ENCODE peak calls at places on chromosomes 13 and 19, in four cellular contexts. T is ascending aorta; D is effector memory CD4-positive, alpha-beta T cell; G is right cardiac atrium. O is an unnamed sample.

GRCh38 chr19:20078696-20079095 is 896 bp downstream of the ZNF90 start:
- DNase-seq in T (no peak), D (no peak), G (peak; percentile 68), O (no peak)

GRCh38 chr13:97659602-97660001 is 225.6 kb downstream of the RAP2A start:
- DNase-seq in T (no peak), D (no peak), G (no peak), O (no peak)

GRCh38 chr13:103066991-103067390 is 774 bp upstream of the SLC10A2 start:
- DNase-seq in T (no peak), D (no peak), G (no peak), O (no peak)

GRCh38 chr13:21825801-21826200 is 154.9 kb downstream of the FGF9 start:
- DNase-seq in T (no peak), D (no peak), G (no peak), O (no peak)

GRCh38 chr19:38870612-38871011 is 7.5 kb downstream of the RINL start:
- DNase-seq in T (no peak), D (no peak), G (no peak), O (no peak)

GRCh38 chr19:38653028-38653571 is 5.7 kb downstream of the ACTN4 start:
- DNase-seq in T (no peak), D (no peak), G (peak; percentile 68), O (no peak)

GRCh38 chr13:45167611-45168554 is 33.0 kb downstream of the KCTD4 start:
- DNase-seq in T (no peak), D (no peak), G (no peak), O (no peak)

GRCh38 chr19:34589730-34590129 is 87.2 kb downstream of the SCGB2B2 start:
- DNase-seq in T (no peak), D (no peak), G (no peak), O (no peak)

GRCh38 chr13:67827992-67828391 is 597.9 kb upstream of the PCDH9 start:
- DNase-seq in T (no peak), D (no peak), G (no peak), O (no peak)

GRCh38 chr19:8392017-8392591 is 1.9 kb downstream of the RAB11B start:
- DNase-seq in T (no peak), D (no peak), G (no peak), O (no peak)

GRCh38 chr13:82010780-82011179 is 1669.9 kb upstream of the SPRY2 start:
- DNase-seq in T (no peak), D (no peak), G (no peak), O (no peak)

GRCh38 chr13:114126789-114127472 is 5.5 kb downstream of the RASA3 start:
- DNase-seq in T (no peak), D (no peak), G (no peak), O (no peak)

GRCh38 chr19:848457-848921 is 3.6 kb upstream of the ELANE start:
- DNase-seq in T (no peak), D (no peak), G (peak; percentile 80), O (no peak)

GRCh38 chr19:35162471-35163326 is 8.2 kb downstream of the FXYD5 start:
- DNase-seq in T (no peak), D (no peak), G (no peak), O (no peak)

GRCh38 chr13:114237415-114238112 is 2.9 kb downstream of the CDC16 start:
- DNase-seq in T (no peak), D (no peak), G (no peak), O (no peak)

GRCh38 chr13:74794147-74794546 is 659.9 kb upstream of the KLF12 start:
- DNase-seq in T (no peak), D (no peak), G (no peak), O (no peak)

GRCh38 chr13:101291216-101291615 is 125.1 kb downstream of the NALCN start:
- DNase-seq in T (no peak), D (no peak), G (no peak), O (no peak)

GRCh38 chr13:47893527-47893926 is 107.5 kb downstream of the SUCLA2 start:
- DNase-seq in T (no peak), D (no peak), G (no peak), O (no peak)

GRCh38 chr13:68078457-68078856 is 848.3 kb upstream of the PCDH9 start:
- DNase-seq in T (no peak), D (no peak), G (no peak), O (no peak)

GRCh38 chr19:17554968-17555479 is 425 bp upstream of the COLGALT1 start:
- DNase-seq in T (no peak), D (no peak), G (no peak), O (no peak)

GRCh38 chr19:17550076-17550667 is 5.3 kb upstream of the COLGALT1 start:
- DNase-seq in T (no peak), D (no peak), G (no peak), O (no peak)

GRCh38 chr19:17555480-17555928 is at the start of gene COLGALT1:
- DNase-seq in T (peak; percentile 95), D (peak; percentile 93), G (peak; percentile 99), O (peak; percentile 98)

GRCh38 chr19:17555929-17556813 is 722 bp downstream of the COLGALT1 start:
- DNase-seq in T (no peak), D (no peak), G (peak; percentile 87), O (peak; percentile 16)

DNA sequence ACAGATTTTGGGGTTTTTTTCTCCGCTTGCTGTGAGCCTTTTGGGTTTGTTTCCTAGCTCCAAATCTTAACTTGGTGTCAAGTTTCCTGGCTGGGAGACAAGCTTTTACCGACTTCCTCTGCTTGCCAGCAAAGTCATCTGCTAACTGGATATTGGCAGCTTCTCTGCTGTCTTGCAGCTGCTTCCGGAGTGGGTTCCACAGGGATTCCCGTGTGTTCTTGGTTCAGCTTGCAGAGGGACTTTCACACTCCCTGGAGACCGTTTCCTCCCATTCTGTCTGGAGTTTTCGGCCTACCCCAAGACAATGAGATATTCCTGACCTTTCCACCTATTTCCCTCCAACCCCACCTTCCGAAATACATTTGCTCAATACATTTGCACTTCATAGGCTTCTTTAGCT is 2.2 kb upstream of the COLGALT1 start:
- DNase-seq in T (no peak), D (no peak), G (peak; percentile 73), O (no peak)
- H3K27ac ChIP-seq in T (no peak overlapping the region), D (no peak overlapping the region), G (peak overlapping the region; percentile 42), O (no peak overlapping the region)

GRCh38 chr13:54029720-54030119 is 1001.1 kb downstream of the OLFM4 start:
- DNase-seq in T (no peak), D (no peak), G (no peak), O (no peak)
- H3K4me1 ChIP-seq in T (no peaks in the 10 kb centered on the region), D (no peaks in the 10 kb centered on the region), G (no peaks in the 10 kb centered on the region), O (no peaks in the 10 kb centered on the region)

DNA sequence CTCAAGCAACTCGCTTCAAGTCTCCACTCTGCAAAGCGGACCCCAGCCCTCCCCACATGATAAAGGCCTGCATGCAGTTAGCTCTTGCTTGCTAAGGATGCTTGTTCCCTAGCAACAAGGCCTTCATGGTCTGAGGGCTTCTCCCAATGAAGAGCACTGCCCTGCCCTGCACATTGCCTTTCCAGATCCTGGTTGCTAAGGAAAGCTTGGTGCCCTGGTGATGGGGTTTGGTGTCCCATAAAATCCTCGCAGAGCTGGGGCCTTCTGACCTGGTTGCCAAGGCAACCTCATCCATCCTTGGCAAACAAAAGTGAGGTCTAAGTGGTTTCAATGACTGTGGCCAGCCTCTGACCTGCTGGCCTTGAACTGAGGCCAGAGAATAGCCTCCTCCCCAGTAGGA is 5.9 kb downstream of the DBP start:
- DNase-seq in T (no peak), D (no peak), G (no peak), O (no peak)
- H3K27ac ChIP-seq in T (peak overlapping the region; percentile 79), D (no peak overlapping the region), G (peak overlapping the region; percentile 86), O (no peak overlapping the region)

DNA sequence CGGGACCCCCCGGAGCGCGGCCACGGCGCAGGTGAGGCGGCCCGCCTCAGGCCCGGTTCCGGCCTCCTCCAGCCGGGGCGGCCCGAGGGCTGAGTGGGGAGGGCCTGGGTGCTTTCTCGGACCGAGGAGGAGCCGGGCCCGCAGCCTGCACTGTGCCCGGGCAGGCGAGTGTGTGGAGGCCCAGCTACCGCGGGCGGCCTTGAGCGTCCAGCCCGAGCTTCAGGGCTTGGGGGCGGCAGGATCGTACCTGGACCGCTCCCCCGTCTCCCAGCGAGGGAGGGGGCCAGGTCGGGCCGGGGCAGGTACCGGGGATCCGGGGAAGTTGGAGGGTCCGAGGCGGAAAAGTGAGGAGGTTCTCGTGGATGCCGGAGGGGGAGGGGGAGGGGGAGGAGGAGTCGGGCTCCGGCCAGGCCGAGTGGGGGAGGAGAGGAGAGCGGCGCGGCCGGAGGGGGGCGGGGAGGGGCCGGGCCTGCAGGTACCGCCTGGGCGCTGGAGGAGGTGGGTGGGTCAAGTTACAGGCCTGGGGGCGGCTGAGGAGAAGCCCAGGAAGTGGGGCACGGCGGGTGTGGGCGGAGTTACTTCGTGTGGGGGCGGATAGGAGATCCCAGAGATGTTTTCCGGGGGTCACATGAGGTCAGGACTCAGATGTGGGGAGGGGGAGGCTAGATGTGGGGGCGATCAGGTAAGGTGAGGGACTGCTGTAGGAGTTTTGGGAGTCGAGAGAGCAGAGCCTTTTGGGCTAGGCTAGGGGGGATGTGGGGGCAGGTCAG is 545 bp downstream of the NACC1 start:
- DNase-seq in T (no peak), D (no peak), G (peak; percentile 79), O (no peak)
- H3K4me1 ChIP-seq in T (peaks cover 5% of the 10 kb centered on the region), D (peaks cover 36% of the 10 kb centered on the region), G (peaks cover 14% of the 10 kb centered on the region), O (peaks cover 35% of the 10 kb centered on the region)

GRCh38 chr13:51148952-51149573 is 38.0 kb upstream of the C13orf42 start:
- DNase-seq in T (no peak), D (no peak), G (no peak), O (no peak)
- H3K27ac ChIP-seq in T (no peak overlapping the region), D (no peak overlapping the region), G (no peak overlapping the region), O (no peak overlapping the region)

GRCh38 chr13:77325371-77325941 is 1.4 kb downstream of the MYCBP2 start:
- DNase-seq in T (no peak), D (no peak), G (no peak), O (no peak)
- H3K4me1 ChIP-seq in T (no peaks in the 10 kb centered on the region), D (peaks cover 44% of the 10 kb centered on the region), G (peaks cover 5% of the 10 kb centered on the region), O (peaks cover 69% of the 10 kb centered on the region)

DNA sequence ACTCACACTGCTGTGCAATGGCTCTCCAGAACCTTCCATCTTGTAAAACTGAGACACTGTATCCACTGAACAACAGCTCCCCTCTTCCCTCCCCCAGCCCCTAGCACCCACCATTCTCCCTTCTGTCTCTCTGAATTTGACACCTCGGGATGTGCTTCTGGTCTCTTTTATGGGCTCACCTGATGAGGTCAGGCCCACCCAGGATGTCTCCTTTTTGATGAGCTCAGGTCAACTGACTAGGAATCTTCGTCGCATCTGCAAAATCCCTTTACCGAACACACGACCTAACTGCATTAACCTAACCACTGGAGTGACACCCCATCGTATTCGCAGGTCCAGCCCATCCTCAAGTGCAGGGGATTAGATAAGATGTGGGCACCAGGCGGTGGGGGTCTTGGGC is 73.9 kb downstream of the GNG7 start:
- DNase-seq in T (no peak), D (no peak), G (no peak), O (no peak)
- H3K27ac ChIP-seq in T (peak overlapping the region; percentile 90), D (no peak overlapping the region), G (no peak overlapping the region), O (no peak overlapping the region)

O was measured in CD8-positive, alpha-beta T cell.